ENCODE peak calls at places on chromosomes 5 and 9, in ten cellular contexts. One of them, this sample, is unnamed.

GRCh38 chr9:130444565-130445221 is at the start of gene ASS1:
- DNase-seq in left ventricle myocardium inferior: peak; percentile 79
- DNase-seq in T-helper 2 cell: peak; percentile 26
- DNase-seq in epithelial cell of esophagus: peak; percentile 49
- DNase-seq in stimulated activated CD8-positive, alpha-beta memory T cell treated with anti-CD3 and anti-CD28 coated beads, Interleukin-15, amount 100 ng/mL, for 24 hours: peak; percentile 6
- DNase-seq in T-helper 9 cell: no peak
- DNase-seq in dermis microvascular lymphatic vessel endothelial cell: no peak
- DNase-seq in AG09309: no peak
- DNase-seq in choroid plexus epithelial cell: peak; percentile 37
- DNase-seq in tibial artery: peak; percentile 87
- DNase-seq in this sample: peak; percentile 7

GRCh38 chr9:101119206-101119819 is 90.8 kb downstream of the PLPPR1 start:
- DNase-seq in left ventricle myocardium inferior: peak; percentile 38
- DNase-seq in T-helper 2 cell: no peak
- DNase-seq in epithelial cell of esophagus: peak; percentile 61
- DNase-seq in stimulated activated CD8-positive, alpha-beta memory T cell treated with anti-CD3 and anti-CD28 coated beads, Interleukin-15, amount 100 ng/mL, for 24 hours: peak; percentile 0
- DNase-seq in T-helper 9 cell: no peak
- DNase-seq in dermis microvascular lymphatic vessel endothelial cell: peak; percentile 31
- DNase-seq in AG09309: no peak
- DNase-seq in choroid plexus epithelial cell: peak; percentile 19
- DNase-seq in tibial artery: no peak
- DNase-seq in this sample: no peak

GRCh38 chr9:18786936-18787658 is 245.9 kb downstream of the SAXO1 start:
- DNase-seq in left ventricle myocardium inferior: no peak
- DNase-seq in T-helper 2 cell: no peak
- DNase-seq in epithelial cell of esophagus: no peak
- DNase-seq in stimulated activated CD8-positive, alpha-beta memory T cell treated with anti-CD3 and anti-CD28 coated beads, Interleukin-15, amount 100 ng/mL, for 24 hours: no peak
- DNase-seq in T-helper 9 cell: no peak
- DNase-seq in dermis microvascular lymphatic vessel endothelial cell: peak; percentile 81
- DNase-seq in AG09309: no peak
- DNase-seq in choroid plexus epithelial cell: peak; percentile 57
- DNase-seq in tibial artery: no peak
- DNase-seq in this sample: no peak

GRCh38 chr9:133703571-133704399 is 34.4 kb downstream of the SARDH start:
- DNase-seq in left ventricle myocardium inferior: no peak
- DNase-seq in T-helper 2 cell: no peak
- DNase-seq in epithelial cell of esophagus: no peak
- DNase-seq in stimulated activated CD8-positive, alpha-beta memory T cell treated with anti-CD3 and anti-CD28 coated beads, Interleukin-15, amount 100 ng/mL, for 24 hours: no peak
- DNase-seq in T-helper 9 cell: no peak
- DNase-seq in dermis microvascular lymphatic vessel endothelial cell: no peak
- DNase-seq in AG09309: no peak
- DNase-seq in choroid plexus epithelial cell: no peak
- DNase-seq in tibial artery: no peak
- DNase-seq in this sample: no peak

GRCh38 chr5:1638658-1639400 is 115.1 kb upstream of the LPCAT1 start:
- DNase-seq in left ventricle myocardium inferior: no peak
- DNase-seq in T-helper 2 cell: no peak
- DNase-seq in epithelial cell of esophagus: no peak
- DNase-seq in stimulated activated CD8-positive, alpha-beta memory T cell treated with anti-CD3 and anti-CD28 coated beads, Interleukin-15, amount 100 ng/mL, for 24 hours: no peak
- DNase-seq in T-helper 9 cell: no peak
- DNase-seq in dermis microvascular lymphatic vessel endothelial cell: no peak
- DNase-seq in AG09309: no peak
- DNase-seq in choroid plexus epithelial cell: no peak
- DNase-seq in tibial artery: no peak
- DNase-seq in this sample: no peak

GRCh38 chr9:65420771-65421170 is 135.8 kb upstream of the FOXD4L5 start:
- DNase-seq in left ventricle myocardium inferior: no peak
- DNase-seq in T-helper 2 cell: no peak
- DNase-seq in epithelial cell of esophagus: no peak
- DNase-seq in stimulated activated CD8-positive, alpha-beta memory T cell treated with anti-CD3 and anti-CD28 coated beads, Interleukin-15, amount 100 ng/mL, for 24 hours: no peak
- DNase-seq in T-helper 9 cell: no peak
- DNase-seq in dermis microvascular lymphatic vessel endothelial cell: no peak
- DNase-seq in AG09309: no peak
- DNase-seq in choroid plexus epithelial cell: no peak
- DNase-seq in tibial artery: no peak
- DNase-seq in this sample: no peak

GRCh38 chr9:114080773-114081440 is 2.8 kb upstream of the AMBP start:
- DNase-seq in left ventricle myocardium inferior: no peak
- DNase-seq in T-helper 2 cell: no peak
- DNase-seq in epithelial cell of esophagus: no peak
- DNase-seq in stimulated activated CD8-positive, alpha-beta memory T cell treated with anti-CD3 and anti-CD28 coated beads, Interleukin-15, amount 100 ng/mL, for 24 hours: no peak
- DNase-seq in T-helper 9 cell: no peak
- DNase-seq in dermis microvascular lymphatic vessel endothelial cell: no peak
- DNase-seq in AG09309: no peak
- DNase-seq in choroid plexus epithelial cell: no peak
- DNase-seq in tibial artery: no peak
- DNase-seq in this sample: no peak

GRCh38 chr5:174972291-174972690 is 247.9 kb downstream of the MSX2 start:
- DNase-seq in left ventricle myocardium inferior: no peak
- DNase-seq in T-helper 2 cell: no peak
- DNase-seq in epithelial cell of esophagus: peak; percentile 18
- DNase-seq in stimulated activated CD8-positive, alpha-beta memory T cell treated with anti-CD3 and anti-CD28 coated beads, Interleukin-15, amount 100 ng/mL, for 24 hours: no peak
- DNase-seq in T-helper 9 cell: no peak
- DNase-seq in dermis microvascular lymphatic vessel endothelial cell: no peak
- DNase-seq in AG09309: no peak
- DNase-seq in choroid plexus epithelial cell: no peak
- DNase-seq in tibial artery: no peak
- DNase-seq in this sample: no peak

GRCh38 chr5:96714951-96715451 is 52.8 kb downstream of the CAST start:
- DNase-seq in left ventricle myocardium inferior: no peak
- DNase-seq in T-helper 2 cell: no peak
- DNase-seq in epithelial cell of esophagus: peak; percentile 78
- DNase-seq in stimulated activated CD8-positive, alpha-beta memory T cell treated with anti-CD3 and anti-CD28 coated beads, Interleukin-15, amount 100 ng/mL, for 24 hours: no peak
- DNase-seq in T-helper 9 cell: peak; percentile 19
- DNase-seq in dermis microvascular lymphatic vessel endothelial cell: peak; percentile 90
- DNase-seq in AG09309: peak; percentile 51
- DNase-seq in choroid plexus epithelial cell: peak; percentile 96
- DNase-seq in tibial artery: peak; percentile 74
- DNase-seq in this sample: peak; percentile 44

GRCh38 chr5:127518319-127518621 is 830 bp downstream of the PRRC1 start:
- DNase-seq in left ventricle myocardium inferior: no peak
- DNase-seq in T-helper 2 cell: no peak
- DNase-seq in epithelial cell of esophagus: peak; percentile 57
- DNase-seq in stimulated activated CD8-positive, alpha-beta memory T cell treated with anti-CD3 and anti-CD28 coated beads, Interleukin-15, amount 100 ng/mL, for 24 hours: no peak
- DNase-seq in T-helper 9 cell: no peak
- DNase-seq in dermis microvascular lymphatic vessel endothelial cell: peak; percentile 17
- DNase-seq in AG09309: peak; percentile 14
- DNase-seq in choroid plexus epithelial cell: peak; percentile 67
- DNase-seq in tibial artery: no peak
- DNase-seq in this sample: no peak

GRCh38 chr5:93099902-93100347 is 481.1 kb downstream of the NR2F1-AS1 start:
- DNase-seq in left ventricle myocardium inferior: no peak
- DNase-seq in T-helper 2 cell: no peak
- DNase-seq in epithelial cell of esophagus: no peak
- DNase-seq in stimulated activated CD8-positive, alpha-beta memory T cell treated with anti-CD3 and anti-CD28 coated beads, Interleukin-15, amount 100 ng/mL, for 24 hours: no peak
- DNase-seq in T-helper 9 cell: no peak
- DNase-seq in dermis microvascular lymphatic vessel endothelial cell: peak; percentile 23
- DNase-seq in AG09309: no peak
- DNase-seq in choroid plexus epithelial cell: no peak
- DNase-seq in tibial artery: no peak
- DNase-seq in this sample: no peak

GRCh38 chr9:135770203-135770535 is 68.2 kb downstream of the KCNT1 start:
- DNase-seq in left ventricle myocardium inferior: no peak
- DNase-seq in T-helper 2 cell: no peak
- DNase-seq in epithelial cell of esophagus: no peak
- DNase-seq in stimulated activated CD8-positive, alpha-beta memory T cell treated with anti-CD3 and anti-CD28 coated beads, Interleukin-15, amount 100 ng/mL, for 24 hours: no peak
- DNase-seq in T-helper 9 cell: no peak
- DNase-seq in dermis microvascular lymphatic vessel endothelial cell: no peak
- DNase-seq in AG09309: no peak
- DNase-seq in choroid plexus epithelial cell: no peak
- DNase-seq in tibial artery: no peak
- DNase-seq in this sample: no peak